ENCODE peak calls at places on chromosome 2, in ten cellular contexts. W is Caki2; H is CD4-positive, alpha-beta memory T cell; S is H9; Q is IMR-90; Z is HTR-8/SVneo; B is kidney epithelial cell; U is stimulated activated naive B cell treated with anti-CD40 and anti-IgM and Interleukin-4, amounts not matched to agents 10 μg/mL and 1 μg/mL and 100 μg/mL, for 72 hours; G is stimulated activated CD4-positive, alpha-beta T cell treated with anti-CD3 and anti-CD28 coated beads, Interleukin-1b, Interleukin-23, amount 100 ng/mL, for 24 hours; R is activated CD8-positive, alpha-beta T cell treated with anti-CD3 and anti-CD28 coated beads for 36 hours. F is an unnamed sample.

GRCh38 chr2:71706121-71706520 is 252.8 kb downstream of the DYSF start:
- DNase-seq in W (no peak), H (no peak), S (no peak), Q (no peak), Z (no peak), B (no peak), U (no peak), G (no peak), R (no peak), F (no peak)

GRCh38 chr2:157837851-157838441 is 38.2 kb downstream of the ACVR1 start:
- DNase-seq in W (no peak), H (no peak), S (no peak), Q (peak; percentile 67), Z (no peak), B (no peak), U (no peak), G (no peak), R (no peak), F (no peak)

GRCh38 chr2:217800433-217801114 is 202.2 kb downstream of the TNS1 start:
- DNase-seq in W (no peak), H (no peak), S (peak; percentile 12), Q (no peak), Z (no peak), B (no peak), U (no peak), G (no peak), R (no peak), F (no peak)

GRCh38 chr2:20064841-20065240 is 13.4 kb upstream of the LAPTM4A start:
- DNase-seq in W (no peak), H (no peak), S (no peak), Q (no peak), Z (no peak), B (no peak), U (no peak), G (no peak), R (no peak), F (no peak)

GRCh38 chr2:584863-585823 is 92.1 kb downstream of the TMEM18 start:
- DNase-seq in W (no peak), H (peak; percentile 54), S (peak; percentile 28), Q (no peak), Z (no peak), B (no peak), U (no peak), G (peak; percentile 23), R (peak; percentile 67), F (peak; percentile 82)

GRCh38 chr2:76467326-76467725 is 756.6 kb upstream of the GCFC2 start:
- DNase-seq in W (no peak), H (no peak), S (no peak), Q (no peak), Z (no peak), B (no peak), U (no peak), G (no peak), R (no peak), F (no peak)

GRCh38 chr2:85326946-85327756 is 638 bp downstream of the TGOLN2 start:
- DNase-seq in W (peak; percentile 36), H (peak; percentile 68), S (peak; percentile 41), Q (peak; percentile 45), Z (peak; percentile 23), B (no peak), U (peak; percentile 24), G (peak; percentile 36), R (peak; percentile 79), F (peak; percentile 90)

GRCh38 chr2:138779451-138780440 is at the start of gene NXPH2:
- DNase-seq in W (peak; percentile 10), H (no peak), S (peak; percentile 54), Q (no peak), Z (no peak), B (no peak), U (no peak), G (no peak), R (no peak), F (no peak)

GRCh38 chr2:7031424-7032245 is 114.4 kb downstream of the RNF144A start:
- DNase-seq in W (peak; percentile 37), H (peak; percentile 80), S (no peak), Q (no peak), Z (no peak), B (peak; percentile 61), U (no peak), G (no peak), R (peak; percentile 13), F (no peak)

F was measured in Karpas-422.